ENCODE peak calls at places on chromosomes 16 and 17, in ten cellular contexts. U is stimulated activated CD4-positive, alpha-beta T cell treated with anti-CD3 and anti-CD28 coated beads, Interleukin-15, amount 100 ng/mL, for 1 hour; X is heart left ventricle; V is C1 segment of cervical spinal cord; Y is HEK293T; R is GM23338; I is GM12864; K is GF-D8; A is stimulated activated CD8-positive, alpha-beta memory T cell treated with anti-CD3 and anti-CD28 coated beads, Interleukin-15, amount 100 ng/mL, for 4 hours; N is adipocyte. E is an unnamed sample.

GRCh38 chr17:39867084-39867890 is 715 bp upstream of the ZPBP2 start:
- DNase-seq in U (no peak), X (no peak), V (no peak), Y (no peak), R (no peak), I (peak; percentile 97), K (no peak), A (no peak), N (no peak), E (no peak)

GRCh38 chr17:75679706-75680201 is 12.6 kb downstream of the SAP30BP start:
- DNase-seq in U (no peak), X (peak; percentile 50), V (no peak), Y (no peak), R (no peak), I (no peak), K (no peak), A (no peak), N (peak; percentile 51), E (peak; percentile 29)

GRCh38 chr16:9534759-9535158 is 443.3 kb downstream of the HAPSTR1 start:
- DNase-seq in U (no peak), X (no peak), V (no peak), Y (no peak), R (peak; percentile 14), I (no peak), K (no peak), A (no peak), N (no peak), E (no peak)

GRCh38 chr16:59412275-59412841 is 678.2 kb upstream of the GOT2 start:
- DNase-seq in U (no peak), X (no peak), V (no peak), Y (no peak), R (peak; percentile 56), I (no peak), K (no peak), A (no peak), N (peak; percentile 34), E (peak; percentile 12)

GRCh38 chr17:36602030-36602737 is 801 bp downstream of the MRM1 start:
- DNase-seq in U (no peak), X (no peak), V (no peak), Y (no peak), R (peak; percentile 46), I (no peak), K (no peak), A (no peak), N (peak; percentile 36), E (no peak)

GRCh38 chr16:30052671-30053372 is 12.7 kb upstream of the ALDOA start:
- DNase-seq in U (peak; percentile 73), X (peak; percentile 95), V (peak; percentile 79), Y (peak; percentile 99), R (peak; percentile 95), I (peak; percentile 75), K (peak; percentile 83), A (peak; percentile 76), N (peak; percentile 94), E (peak; percentile 84)

GRCh38 chr16:84839956-84840355 is 20.2 kb downstream of the CRISPLD2 start:
- DNase-seq in U (no peak), X (no peak), V (no peak), Y (no peak), R (peak; percentile 66), I (no peak), K (no peak), A (no peak), N (peak; percentile 53), E (no peak)

GRCh38 chr16:15510992-15511391 is 76.6 kb downstream of the BMERB1 start:
- DNase-seq in U (no peak), X (no peak), V (no peak), Y (no peak), R (no peak), I (no peak), K (no peak), A (no peak), N (no peak), E (no peak)

GRCh38 chr16:15466886-15467781 is 32.7 kb downstream of the BMERB1 start:
- DNase-seq in U (no peak), X (no peak), V (no peak), Y (no peak), R (no peak), I (no peak), K (no peak), A (no peak), N (no peak), E (no peak)

E was measured in hippocampal formation.